ENCODE peak calls at places on chromosomes 12 and 14, in six cellular contexts. One of them, this sample, is unnamed.
A peak's percentile ranks its signal among the peaks of the same experiment; 100 is the strongest.

GRCh38 chr12:109551108-109551507 is 22.2 kb downstream of the MMAB start:
- DNase-seq in adipocyte: no peak
- DNase-seq in GM23338: no peak
- DNase-seq in left ventricle myocardium inferior: no peak
- DNase-seq in Caco-2: no peak
- DNase-seq in GM23248: no peak
- DNase-seq in this sample: no peak

GRCh38 chr14:99468081-99468480 is 12.6 kb downstream of the SETD3 start:
- DNase-seq in adipocyte: no peak
- DNase-seq in GM23338: no peak
- DNase-seq in left ventricle myocardium inferior: no peak
- DNase-seq in Caco-2: no peak
- DNase-seq in GM23248: no peak
- DNase-seq in this sample: no peak

GRCh38 chr12:115895247-115895646 is 382.2 kb downstream of the MED13L start:
- DNase-seq in adipocyte: no peak
- DNase-seq in GM23338: peak; percentile 63
- DNase-seq in left ventricle myocardium inferior: no peak
- DNase-seq in Caco-2: peak; percentile 24
- DNase-seq in GM23248: peak; percentile 21
- DNase-seq in this sample: no peak

GRCh38 chr12:14871886-14872285 is 13.8 kb downstream of the MGP start:
- DNase-seq in adipocyte: no peak
- DNase-seq in GM23338: no peak
- DNase-seq in left ventricle myocardium inferior: no peak
- DNase-seq in Caco-2: no peak
- DNase-seq in GM23248: no peak
- DNase-seq in this sample: no peak

GRCh38 chr12:10179871-10180270 is 1.0 kb downstream of the TMEM52B start:
- DNase-seq in adipocyte: no peak
- DNase-seq in GM23338: no peak
- DNase-seq in left ventricle myocardium inferior: no peak
- DNase-seq in Caco-2: no peak
- DNase-seq in GM23248: peak; percentile 71
- DNase-seq in this sample: no peak

GRCh38 chr12:96047621-96048211 is 12.3 kb upstream of the LTA4H start:
- DNase-seq in adipocyte: peak; percentile 69
- DNase-seq in GM23338: no peak
- DNase-seq in left ventricle myocardium inferior: no peak
- DNase-seq in Caco-2: no peak
- DNase-seq in GM23248: peak; percentile 83
- DNase-seq in this sample: peak; percentile 17

GRCh38 chr12:91902860-91903683 is 242.6 kb downstream of the BTG1 start:
- DNase-seq in adipocyte: no peak
- DNase-seq in GM23338: no peak
- DNase-seq in left ventricle myocardium inferior: no peak
- DNase-seq in Caco-2: no peak
- DNase-seq in GM23248: peak; percentile 50
- DNase-seq in this sample: no peak

GRCh38 chr14:102629011-102629444 is 36.6 kb downstream of the RCOR1 start:
- DNase-seq in adipocyte: no peak
- DNase-seq in GM23338: no peak
- DNase-seq in left ventricle myocardium inferior: no peak
- DNase-seq in Caco-2: no peak
- DNase-seq in GM23248: no peak
- DNase-seq in this sample: no peak

GRCh38 chr12:1828863-1829262 is 8.5 kb downstream of the LRTM2 start:
- DNase-seq in adipocyte: no peak
- DNase-seq in GM23338: no peak
- DNase-seq in left ventricle myocardium inferior: no peak
- DNase-seq in Caco-2: no peak
- DNase-seq in GM23248: no peak
- DNase-seq in this sample: no peak

GRCh38 chr12:3217683-3218079 is 140.5 kb downstream of the TSPAN9 start:
- DNase-seq in adipocyte: no peak
- DNase-seq in GM23338: no peak
- DNase-seq in left ventricle myocardium inferior: no peak
- DNase-seq in Caco-2: no peak
- DNase-seq in GM23248: no peak
- DNase-seq in this sample: no peak

DNA sequence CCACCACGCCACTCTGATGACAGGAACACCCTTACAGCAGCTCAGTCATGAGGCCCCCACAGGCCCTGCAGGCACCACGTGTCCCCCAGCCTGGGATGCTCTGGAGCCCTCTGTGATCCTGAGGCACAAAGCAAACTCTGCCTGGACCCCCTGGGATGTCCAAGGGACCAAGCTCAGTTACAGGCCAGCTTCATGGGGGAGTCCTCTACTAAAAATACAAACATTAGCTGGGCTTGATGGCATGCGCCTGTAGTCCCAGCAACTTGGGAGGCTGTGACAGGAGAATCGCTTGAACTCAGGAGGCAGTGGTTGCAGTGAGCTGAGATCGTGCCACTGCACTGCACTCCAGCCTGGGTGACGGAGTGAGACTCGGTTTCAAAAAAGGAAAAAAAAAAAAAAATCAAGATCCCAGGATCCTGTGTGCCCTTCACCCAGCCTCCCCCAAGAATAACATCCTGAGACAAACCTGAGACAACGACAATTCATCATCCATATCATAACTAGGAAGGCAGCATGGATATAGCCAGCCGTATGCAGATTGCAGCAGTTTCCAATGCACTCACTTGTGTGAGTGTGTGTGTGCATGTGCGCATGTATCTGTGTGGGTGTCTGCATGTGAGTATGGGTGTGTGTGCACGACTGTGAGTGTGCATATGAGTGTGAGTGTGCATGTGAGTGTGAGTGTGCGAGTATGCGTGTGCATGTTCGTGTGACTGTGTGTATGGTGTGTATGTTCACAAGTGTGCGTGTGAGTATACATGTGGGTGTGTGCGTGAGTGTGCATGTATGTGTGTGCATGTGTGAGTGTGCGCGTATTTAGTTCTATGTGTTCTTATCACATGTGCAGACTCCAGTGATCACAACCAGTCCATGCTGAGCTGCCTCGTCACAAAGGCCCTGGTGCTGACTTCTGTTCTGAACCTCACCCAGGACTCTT is 52.1 kb downstream of the NCOR2 start:
- DNase-seq in adipocyte: no peak
- DNase-seq in GM23338: no peak
- DNase-seq in left ventricle myocardium inferior: no peak
- DNase-seq in Caco-2: no peak
- DNase-seq in GM23248: no peak
- DNase-seq in this sample: no peak
- H3K4me1 ChIP-seq in adipocyte: peaks cover 58% of the 10 kb centered on the region
- H3K4me1 ChIP-seq in GM23338: peaks cover 25% of the 10 kb centered on the region
- H3K4me1 ChIP-seq in left ventricle myocardium inferior: peaks cover 99% of the 10 kb centered on the region
- H3K4me1 ChIP-seq in Caco-2: peaks cover 15% of the 10 kb centered on the region
- H3K4me1 ChIP-seq in GM23248: peaks cover 47% of the 10 kb centered on the region
- H3K4me1 ChIP-seq in this sample: peaks cover 85% of the 10 kb centered on the region

DNA sequence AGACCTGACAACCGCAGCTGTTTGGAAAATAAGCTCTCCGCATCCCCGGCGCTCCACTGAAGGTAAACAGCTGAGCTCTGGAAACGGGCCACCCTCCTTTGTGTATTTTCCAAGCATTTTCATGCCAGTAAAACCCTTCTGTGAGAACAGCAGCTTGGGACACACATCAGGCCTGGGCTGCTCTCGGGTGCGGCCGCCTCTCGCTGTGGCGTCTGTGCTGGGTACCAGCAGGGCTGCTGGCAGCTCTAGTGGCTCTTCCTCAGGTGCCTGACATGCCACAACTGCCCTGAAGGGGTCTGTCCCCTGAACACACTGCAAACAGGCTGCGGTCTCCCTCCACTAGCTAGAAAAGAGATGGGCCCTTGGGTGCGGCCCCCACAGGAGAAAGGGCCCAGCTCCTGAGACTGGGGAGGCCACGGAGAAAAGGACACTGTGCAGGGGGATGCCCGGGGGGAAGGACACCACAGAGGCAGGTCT is 96.3 kb downstream of the ITPK1 start:
- DNase-seq in adipocyte: no peak
- DNase-seq in GM23338: no peak
- DNase-seq in left ventricle myocardium inferior: no peak
- DNase-seq in Caco-2: no peak
- DNase-seq in GM23248: no peak
- DNase-seq in this sample: no peak
- H3K4me3 ChIP-seq in adipocyte: no peak overlapping the region
- H3K4me3 ChIP-seq in GM23338: no peak overlapping the region
- H3K4me3 ChIP-seq in left ventricle myocardium inferior: no peak overlapping the region
- H3K4me3 ChIP-seq in Caco-2: no peak overlapping the region
- H3K4me3 ChIP-seq in GM23248: no peak overlapping the region
- H3K4me3 ChIP-seq in this sample: no peak overlapping the region

DNA sequence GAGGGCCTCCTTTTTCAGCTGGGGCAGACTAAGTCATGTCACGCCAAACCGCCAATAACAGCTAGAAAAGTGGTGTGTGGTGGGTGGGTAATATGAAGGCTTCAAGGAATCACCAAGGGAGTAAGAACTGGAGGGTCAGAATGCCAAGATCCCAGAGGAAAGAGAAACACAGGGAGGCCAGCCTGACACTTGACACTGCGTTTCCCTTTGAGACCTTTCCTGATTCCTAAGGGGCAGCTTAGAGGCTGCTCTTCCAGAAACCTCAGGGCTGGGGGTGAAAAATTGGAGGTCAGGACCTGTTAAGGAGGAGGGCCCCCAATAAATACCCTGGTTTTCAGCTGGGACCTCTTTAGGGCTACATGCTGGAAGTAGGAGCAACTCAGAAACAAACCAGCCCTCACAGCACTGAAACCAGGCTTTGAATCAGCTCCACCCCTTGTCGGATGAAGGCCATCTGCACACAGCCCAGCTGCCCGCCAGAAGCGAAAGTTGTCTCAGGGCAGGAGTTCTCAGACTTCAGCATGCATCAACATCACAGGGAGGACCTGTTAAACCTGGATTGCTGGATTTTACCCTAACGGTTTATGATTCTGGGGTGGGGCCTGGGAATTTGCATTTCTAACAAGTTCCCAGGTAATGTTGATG is 11.1 kb downstream of the SYNDIG1L start:
- DNase-seq in adipocyte: no peak
- DNase-seq in GM23338: peak; percentile 54
- DNase-seq in left ventricle myocardium inferior: no peak
- DNase-seq in Caco-2: no peak
- DNase-seq in GM23248: no peak
- DNase-seq in this sample: no peak
- H3K4me1 ChIP-seq in adipocyte: no peaks in the 10 kb centered on the region
- H3K4me1 ChIP-seq in GM23338: peaks cover 21% of the 10 kb centered on the region
- H3K4me1 ChIP-seq in left ventricle myocardium inferior: no peaks in the 10 kb centered on the region
- H3K4me1 ChIP-seq in Caco-2: no peaks in the 10 kb centered on the region
- H3K4me1 ChIP-seq in GM23248: no peaks in the 10 kb centered on the region
- H3K4me1 ChIP-seq in this sample: no peaks in the 10 kb centered on the region

DNA sequence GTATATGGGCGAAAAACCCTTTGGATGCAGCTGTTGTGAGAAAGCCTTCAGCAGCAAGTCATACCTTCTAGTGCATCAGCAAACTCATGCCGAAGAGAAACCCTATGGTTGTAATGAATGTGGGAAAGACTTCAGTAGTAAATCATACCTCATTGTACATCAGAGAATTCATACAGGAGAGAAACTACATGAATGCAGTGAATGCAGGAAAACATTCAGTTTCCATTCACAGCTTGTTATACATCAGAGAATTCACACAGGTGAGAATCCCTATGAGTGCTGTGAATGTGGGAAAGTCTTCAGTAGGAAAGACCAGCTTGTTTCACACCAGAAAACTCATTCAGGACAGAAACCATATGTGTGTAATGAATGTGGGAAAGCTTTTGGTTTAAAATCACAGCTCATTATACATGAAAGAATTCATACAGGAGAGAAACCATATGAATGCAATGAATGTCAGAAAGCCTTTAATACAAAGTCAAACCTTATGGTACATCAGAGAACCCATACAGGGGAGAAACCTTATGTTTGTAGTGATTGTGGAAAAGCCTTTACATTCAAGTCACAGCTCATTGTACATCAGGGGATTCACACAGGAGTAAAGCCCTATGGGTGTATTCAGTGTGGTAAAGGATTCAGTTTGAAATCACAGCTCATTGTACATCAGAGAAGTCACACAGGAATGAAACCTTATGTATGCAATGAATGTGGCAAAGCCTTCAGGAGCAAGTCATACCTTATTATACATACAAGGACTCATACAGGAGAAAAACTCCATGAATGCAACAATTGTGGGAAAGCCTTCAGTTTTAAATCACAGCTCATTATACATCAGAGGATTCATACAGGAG is 21.4 kb downstream of the ZNF268 start:
- DNase-seq in adipocyte: no peak
- DNase-seq in GM23338: peak; percentile 8
- DNase-seq in left ventricle myocardium inferior: no peak
- DNase-seq in Caco-2: no peak
- DNase-seq in GM23248: peak; percentile 20
- DNase-seq in this sample: no peak
- H3K4me3 ChIP-seq in adipocyte: peak overlapping the region; percentile 77
- H3K4me3 ChIP-seq in GM23338: peak overlapping the region; percentile 19
- H3K4me3 ChIP-seq in left ventricle myocardium inferior: no peak overlapping the region
- H3K4me3 ChIP-seq in Caco-2: no peak overlapping the region
- H3K4me3 ChIP-seq in GM23248: peak overlapping the region; percentile 24
- H3K4me3 ChIP-seq in this sample: peak overlapping the region; percentile 28

DNA sequence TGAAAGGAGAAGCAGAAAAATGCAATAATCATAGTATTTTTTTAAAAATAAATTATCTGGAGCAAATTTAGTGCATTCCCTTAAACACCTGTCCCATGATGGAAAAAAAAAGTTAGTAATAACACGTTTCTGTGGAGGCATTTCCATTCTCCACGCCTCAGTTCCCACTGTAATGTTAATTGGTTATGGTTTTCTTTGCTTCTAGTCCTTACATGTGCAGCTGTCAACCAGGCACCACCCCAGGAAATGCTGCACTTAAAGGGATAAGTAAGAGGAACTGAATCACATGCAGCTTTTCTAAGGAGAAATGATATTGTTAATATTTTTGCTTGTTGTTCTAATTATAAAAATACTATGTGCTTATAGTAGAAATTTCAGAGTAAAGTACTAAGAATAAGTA is 240.3 kb downstream of the ZFP36L1 start:
- DNase-seq in adipocyte: no peak
- DNase-seq in GM23338: no peak
- DNase-seq in left ventricle myocardium inferior: no peak
- DNase-seq in Caco-2: no peak
- DNase-seq in GM23248: peak; percentile 44
- DNase-seq in this sample: no peak
- H3K4me1 ChIP-seq in adipocyte: peaks cover 69% of the 10 kb centered on the region
- H3K4me1 ChIP-seq in GM23338: peaks cover 39% of the 10 kb centered on the region
- H3K4me1 ChIP-seq in left ventricle myocardium inferior: peaks cover 78% of the 10 kb centered on the region
- H3K4me1 ChIP-seq in Caco-2: peaks cover 1% of the 10 kb centered on the region
- H3K4me1 ChIP-seq in GM23248: peaks cover 56% of the 10 kb centered on the region
- H3K4me1 ChIP-seq in this sample: peaks cover 74% of the 10 kb centered on the region